ENCODE peak calls at places on chromosomes 4 and X, in seven cellular contexts. One of them, this sample, is unnamed.

GRCh38 chrX:116232833-116233232 is 62.3 kb downstream of the AGTR2 start:
- DNase-seq in GM23248: peak; percentile 83
- DNase-seq in HCT116: no peak
- DNase-seq in PC-3: peak; percentile 85
- DNase-seq in fibroblast of lung: peak; percentile 79
- DNase-seq in MM.1S: no peak
- DNase-seq in neural progenitor cell: no peak
- DNase-seq in this sample: peak; percentile 74

GRCh38 chr4:147916351-147916750 is 184.5 kb downstream of the ARHGAP10 start:
- DNase-seq in GM23248: peak; percentile 44
- DNase-seq in HCT116: no peak
- DNase-seq in PC-3: peak; percentile 62
- DNase-seq in fibroblast of lung: peak; percentile 41
- DNase-seq in MM.1S: no peak
- DNase-seq in neural progenitor cell: no peak
- DNase-seq in this sample: peak; percentile 49

GRCh38 chr4:77199276-77199675 is 42.3 kb downstream of the CCNG2 start:
- DNase-seq in GM23248: no peak
- DNase-seq in HCT116: no peak
- DNase-seq in PC-3: no peak
- DNase-seq in fibroblast of lung: no peak
- DNase-seq in MM.1S: no peak
- DNase-seq in neural progenitor cell: no peak
- DNase-seq in this sample: no peak

GRCh38 chr4:142663828-142664227 is 182.3 kb downstream of the INPP4B start:
- DNase-seq in GM23248: peak; percentile 48
- DNase-seq in HCT116: no peak
- DNase-seq in PC-3: peak; percentile 23
- DNase-seq in fibroblast of lung: no peak
- DNase-seq in MM.1S: no peak
- DNase-seq in neural progenitor cell: no peak
- DNase-seq in this sample: peak; percentile 49

GRCh38 chr4:78481180-78481579 is 70.4 kb upstream of the ANXA3 start:
- DNase-seq in GM23248: peak; percentile 98
- DNase-seq in HCT116: no peak
- DNase-seq in PC-3: no peak
- DNase-seq in fibroblast of lung: peak; percentile 58
- DNase-seq in MM.1S: no peak
- DNase-seq in neural progenitor cell: no peak
- DNase-seq in this sample: peak; percentile 35

GRCh38 chr4:165325732-165326512 is 1.5 kb upstream of the MSMO1 start:
- DNase-seq in GM23248: peak; percentile 72
- DNase-seq in HCT116: peak; percentile 47
- DNase-seq in PC-3: peak; percentile 71
- DNase-seq in fibroblast of lung: peak; percentile 80
- DNase-seq in MM.1S: peak; percentile 31
- DNase-seq in neural progenitor cell: no peak
- DNase-seq in this sample: peak; percentile 93

GRCh38 chr4:3613980-3614730 is 81.9 kb upstream of the LRPAP1 start:
- DNase-seq in GM23248: peak; percentile 29
- DNase-seq in HCT116: no peak
- DNase-seq in PC-3: no peak
- DNase-seq in fibroblast of lung: no peak
- DNase-seq in MM.1S: no peak
- DNase-seq in neural progenitor cell: no peak
- DNase-seq in this sample: no peak

GRCh38 chr4:76726141-76726540 is 171.8 kb downstream of the SOWAHB start:
- DNase-seq in GM23248: peak; percentile 59
- DNase-seq in HCT116: no peak
- DNase-seq in PC-3: no peak
- DNase-seq in fibroblast of lung: no peak
- DNase-seq in MM.1S: no peak
- DNase-seq in neural progenitor cell: no peak
- DNase-seq in this sample: no peak

GRCh38 chr4:35771571-35771970 is 472.7 kb downstream of the ARAP2 start:
- DNase-seq in GM23248: no peak
- DNase-seq in HCT116: no peak
- DNase-seq in PC-3: no peak
- DNase-seq in fibroblast of lung: no peak
- DNase-seq in MM.1S: no peak
- DNase-seq in neural progenitor cell: no peak
- DNase-seq in this sample: no peak

GRCh38 chr4:10640535-10641159 is 43.9 kb downstream of the CLNK start:
- DNase-seq in GM23248: no peak
- DNase-seq in HCT116: no peak
- DNase-seq in PC-3: no peak
- DNase-seq in fibroblast of lung: no peak
- DNase-seq in MM.1S: no peak
- DNase-seq in neural progenitor cell: no peak
- DNase-seq in this sample: peak; percentile 64

GRCh38 chr4:7417639-7418038 is 17.1 kb downstream of the PSAPL1 start:
- DNase-seq in GM23248: no peak
- DNase-seq in HCT116: no peak
- DNase-seq in PC-3: no peak
- DNase-seq in fibroblast of lung: no peak
- DNase-seq in MM.1S: no peak
- DNase-seq in neural progenitor cell: no peak
- DNase-seq in this sample: no peak

GRCh38 chr4:180542445-180543100 is 1700.6 kb upstream of the TENM3 start:
- DNase-seq in GM23248: no peak
- DNase-seq in HCT116: peak; percentile 3
- DNase-seq in PC-3: peak; percentile 67
- DNase-seq in fibroblast of lung: peak; percentile 97
- DNase-seq in MM.1S: no peak
- DNase-seq in neural progenitor cell: no peak
- DNase-seq in this sample: peak; percentile 98

GRCh38 chr4:184269879-184270430 is 52.3 kb upstream of the ENPP6 start:
- DNase-seq in GM23248: no peak
- DNase-seq in HCT116: no peak
- DNase-seq in PC-3: no peak
- DNase-seq in fibroblast of lung: no peak
- DNase-seq in MM.1S: no peak
- DNase-seq in neural progenitor cell: no peak
- DNase-seq in this sample: no peak

GRCh38 chr4:107951551-107951950 is 20.2 kb downstream of the CYP2U1 start:
- DNase-seq in GM23248: peak; percentile 84
- DNase-seq in HCT116: no peak
- DNase-seq in PC-3: peak; percentile 5
- DNase-seq in fibroblast of lung: peak; percentile 49
- DNase-seq in MM.1S: no peak
- DNase-seq in neural progenitor cell: no peak
- DNase-seq in this sample: peak; percentile 87

GRCh38 chrX:30880058-30880457 is 9.0 kb downstream of the TAB3 start:
- DNase-seq in GM23248: no peak
- DNase-seq in HCT116: no peak
- DNase-seq in PC-3: peak; percentile 54
- DNase-seq in fibroblast of lung: no peak
- DNase-seq in MM.1S: no peak
- DNase-seq in neural progenitor cell: no peak
- DNase-seq in this sample: no peak

GRCh38 chr4:87209696-87210095 is 10.7 kb downstream of the KLHL8 start:
- DNase-seq in GM23248: peak; percentile 66
- DNase-seq in HCT116: no peak
- DNase-seq in PC-3: no peak
- DNase-seq in fibroblast of lung: no peak
- DNase-seq in MM.1S: no peak
- DNase-seq in neural progenitor cell: no peak
- DNase-seq in this sample: no peak

GRCh38 chr4:123361195-123361861 is 35.3 kb upstream of the SPRY1 start:
- DNase-seq in GM23248: peak; percentile 71
- DNase-seq in HCT116: no peak
- DNase-seq in PC-3: peak; percentile 46
- DNase-seq in fibroblast of lung: peak; percentile 97
- DNase-seq in MM.1S: no peak
- DNase-seq in neural progenitor cell: no peak
- DNase-seq in this sample: peak; percentile 86

GRCh38 chr4:151715881-151716280 is 44.9 kb downstream of the GATB start:
- DNase-seq in GM23248: no peak
- DNase-seq in HCT116: no peak
- DNase-seq in PC-3: no peak
- DNase-seq in fibroblast of lung: no peak
- DNase-seq in MM.1S: no peak
- DNase-seq in neural progenitor cell: no peak
- DNase-seq in this sample: no peak

GRCh38 chrX:19513383-19513782 is 1.9 kb downstream of the MAP3K15 start:
- DNase-seq in GM23248: no peak
- DNase-seq in HCT116: no peak
- DNase-seq in PC-3: peak; percentile 11
- DNase-seq in fibroblast of lung: peak; percentile 20
- DNase-seq in MM.1S: no peak
- DNase-seq in neural progenitor cell: peak; percentile 40
- DNase-seq in this sample: no peak

GRCh38 chr4:95910749-95911148 is 70.9 kb downstream of the PDHA2 start:
- DNase-seq in GM23248: no peak
- DNase-seq in HCT116: no peak
- DNase-seq in PC-3: no peak
- DNase-seq in fibroblast of lung: no peak
- DNase-seq in MM.1S: no peak
- DNase-seq in neural progenitor cell: no peak
- DNase-seq in this sample: no peak

GRCh38 chrX:19660604-19661003 is 145.3 kb upstream of the MAP3K15 start:
- DNase-seq in GM23248: peak; percentile 41
- DNase-seq in HCT116: no peak
- DNase-seq in PC-3: no peak
- DNase-seq in fibroblast of lung: no peak
- DNase-seq in MM.1S: no peak
- DNase-seq in neural progenitor cell: no peak
- DNase-seq in this sample: no peak

GRCh38 chrX:98067611-98068010 is 1183.9 kb downstream of the RPA4 start:
- DNase-seq in GM23248: no peak
- DNase-seq in HCT116: no peak
- DNase-seq in PC-3: no peak
- DNase-seq in fibroblast of lung: peak; percentile 11
- DNase-seq in MM.1S: no peak
- DNase-seq in neural progenitor cell: no peak
- DNase-seq in this sample: peak; percentile 33

GRCh38 chr4:128524311-128524710 is 236.7 kb upstream of the PGRMC2 start:
- DNase-seq in GM23248: peak; percentile 96
- DNase-seq in HCT116: peak; percentile 53
- DNase-seq in PC-3: peak; percentile 84
- DNase-seq in fibroblast of lung: peak; percentile 89
- DNase-seq in MM.1S: no peak
- DNase-seq in neural progenitor cell: no peak
- DNase-seq in this sample: peak; percentile 92

DNA sequence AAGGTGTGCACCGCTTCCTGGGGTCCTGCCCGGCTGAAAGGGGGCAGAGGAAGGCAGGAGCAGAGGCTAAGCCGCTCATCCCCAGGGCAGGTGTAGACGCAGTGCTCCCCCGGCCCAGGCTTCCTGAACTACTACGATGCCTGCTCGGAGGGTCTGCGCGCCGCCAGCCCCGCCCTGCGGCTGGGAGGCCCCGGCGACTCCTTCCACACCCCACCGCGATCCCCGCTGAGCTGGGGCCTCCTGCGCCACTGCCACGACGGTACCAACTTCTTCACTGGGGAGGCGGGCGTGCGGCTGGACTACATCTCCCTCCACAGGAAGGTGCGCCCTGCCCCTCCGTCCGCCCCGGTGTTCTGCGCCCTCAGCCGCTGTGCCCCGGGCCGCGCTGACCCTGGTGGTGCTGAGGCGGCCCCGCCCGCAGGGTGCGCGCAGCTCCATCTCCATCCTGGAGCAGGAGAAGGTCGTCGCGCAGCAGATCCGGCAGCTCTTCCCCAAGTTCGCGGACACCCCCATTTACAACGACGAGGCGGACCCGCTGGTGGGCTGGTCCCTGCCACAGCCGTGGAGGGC is 8.4 kb upstream of the SLC26A1 start:
- DNase-seq in GM23248: peak; percentile 21
- DNase-seq in HCT116: no peak
- DNase-seq in PC-3: no peak
- DNase-seq in fibroblast of lung: no peak
- DNase-seq in MM.1S: no peak
- DNase-seq in neural progenitor cell: no peak
- DNase-seq in this sample: no peak
- TF ChIP-seq EZH2 in GM23248: no peak
- TF ChIP-seq EZH2 in HCT116: no peak
- TF ChIP-seq EZH2 in PC-3: no peak
- TF ChIP-seq EZH2 in fibroblast of lung: no peak
- TF ChIP-seq EZH2 in MM.1S: no peak
- TF ChIP-seq EZH2 in neural progenitor cell: no peak
- TF ChIP-seq EZH2 in this sample: no peak

GRCh38 chr4:102501635-102502382 is 650 bp downstream of the NFKB1 start:
- DNase-seq in GM23248: peak; percentile 87
- DNase-seq in HCT116: peak; percentile 75
- DNase-seq in PC-3: peak; percentile 68
- DNase-seq in fibroblast of lung: peak; percentile 75
- DNase-seq in MM.1S: peak; percentile 78
- DNase-seq in neural progenitor cell: peak; percentile 77
- DNase-seq in this sample: peak; percentile 78
- TF ChIP-seq EZH2 in GM23248: no peak
- TF ChIP-seq EZH2 in HCT116: no peak
- TF ChIP-seq EZH2 in PC-3: no peak
- TF ChIP-seq EZH2 in fibroblast of lung: no peak
- TF ChIP-seq EZH2 in MM.1S: no peak
- TF ChIP-seq EZH2 in neural progenitor cell: peak; percentile 22
- TF ChIP-seq EZH2 in this sample: no peak

DNA sequence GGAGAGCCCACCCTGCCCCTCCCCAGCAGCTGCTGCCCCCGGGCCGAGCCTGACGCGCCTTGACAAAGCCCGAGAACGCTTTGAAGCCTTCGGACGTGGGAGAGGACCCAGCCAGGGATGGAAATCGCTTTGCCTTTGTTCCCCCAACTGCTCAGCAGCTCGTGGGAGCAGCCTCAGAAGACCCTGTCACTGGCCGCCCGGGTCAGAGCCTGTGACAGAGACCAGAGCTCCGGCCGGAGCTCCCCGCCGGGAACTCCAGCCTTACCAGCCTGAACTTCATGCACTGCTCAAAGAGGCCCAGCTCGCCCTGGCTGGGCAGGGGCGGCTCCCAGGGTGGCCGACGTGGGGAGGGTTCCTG is 2.6 kb upstream of the SLC6A8 start:
- DNase-seq in GM23248: no peak
- DNase-seq in HCT116: no peak
- DNase-seq in PC-3: no peak
- DNase-seq in fibroblast of lung: no peak
- DNase-seq in MM.1S: no peak
- DNase-seq in neural progenitor cell: peak; percentile 73
- DNase-seq in this sample: no peak
- TF ChIP-seq EZH2 in GM23248: no peak
- TF ChIP-seq EZH2 in HCT116: no peak
- TF ChIP-seq EZH2 in PC-3: no peak
- TF ChIP-seq EZH2 in fibroblast of lung: no peak
- TF ChIP-seq EZH2 in MM.1S: no peak
- TF ChIP-seq EZH2 in neural progenitor cell: no peak
- TF ChIP-seq EZH2 in this sample: no peak

GRCh38 chrX:145735036-145735435 is 82.6 kb upstream of the SLITRK2 start:
- DNase-seq in GM23248: no peak
- DNase-seq in HCT116: no peak
- DNase-seq in PC-3: peak; percentile 6
- DNase-seq in fibroblast of lung: peak; percentile 57
- DNase-seq in MM.1S: no peak
- DNase-seq in neural progenitor cell: no peak
- DNase-seq in this sample: peak; percentile 1
- TF ChIP-seq EZH2 in GM23248: no peak
- TF ChIP-seq EZH2 in HCT116: no peak
- TF ChIP-seq EZH2 in PC-3: no peak
- TF ChIP-seq EZH2 in fibroblast of lung: no peak
- TF ChIP-seq EZH2 in MM.1S: no peak
- TF ChIP-seq EZH2 in neural progenitor cell: no peak
- TF ChIP-seq EZH2 in this sample: no peak

This sample was measured in astrocyte.